ENCODE peak calls at places on chromosome 20, in six cellular contexts. E, D, Q, Y, Z and X are unnamed samples.

GRCh38 chr20:1491891-1492642 is 847 bp upstream of the SIRPB2 start:
- DNase-seq in Y (no peak), E (no peak), Q (no peak), D (no peak), Z (no peak), X (no peak)

GRCh38 chr20:40811660-40812414 is 122.8 kb upstream of the MAFB start:
- DNase-seq in Z (no peak), Q (no peak), E (no peak), Y (no peak), D (peak), X (no peak)

GRCh38 chr20:35604444-35604750 is 11.2 kb upstream of the SPAG4 start:
- DNase-seq in Z (no peak), D (peak), E (no peak), Q (no peak), Y (no peak), X (peak)

GRCh38 chr20:48721324-48722001 is 106.3 kb downstream of the PREX1 start:
- DNase-seq in D (no peak), Z (no peak), Q (no peak), Y (no peak), E (no peak), X (peak)

GRCh38 chr20:60206259-60206658 is 248.0 kb downstream of the CDH26 start:
- DNase-seq in Z (peak), Q (peak), D (peak), E (peak), Y (no peak), X (peak)

GRCh38 chr20:49597825-49598395 is 30.0 kb upstream of the PTGIS start:
- DNase-seq in E (no peak), Z (no peak), Q (no peak), D (no peak), Y (no peak), X (no peak)

GRCh38 chr20:5135363-5136012 is 8.7 kb downstream of the CDS2 start:
- DNase-seq in Y (no peak), D (no peak), E (no peak), Q (no peak), Z (no peak), X (no peak)

GRCh38 chr20:43983359-43983758 is 68.7 kb downstream of the TOX2 start:
- DNase-seq in D (peak), Z (peak), Y (no peak), E (no peak), Q (no peak), X (peak)

GRCh38 chr20:38723069-38723981 is 961 bp upstream of the SLC32A1 start:
- DNase-seq in Z (no peak), D (peak), E (no peak), Q (peak), Y (no peak), X (no peak)

GRCh38 chr20:10812738-10813327 is 139.0 kb upstream of the JAG1 start:
- DNase-seq in D (no peak), Y (no peak), E (peak), Q (no peak), Z (no peak), X (no peak)

GRCh38 chr20:58797371-58798050 is 53.2 kb downstream of the GNAS-AS1 start:
- DNase-seq in Y (no peak), Q (no peak), D (no peak), E (no peak), Z (no peak), X (no peak)

GRCh38 chr20:39242614-39243013 is 280.5 kb downstream of the DHX35 start:
- DNase-seq in E (no peak), Z (no peak), Q (no peak), Y (no peak), D (no peak), X (no peak)

GRCh38 chr20:21125072-21125848 is 622 bp upstream of the KIZ start:
- DNase-seq in D (no peak), Y (peak), E (peak), Z (peak), Q (peak), X (no peak)

GRCh38 chr20:15902493-15902892 is 670.8 kb downstream of the KIF16B start:
- DNase-seq in Z (peak), Q (no peak), Y (no peak), D (peak), E (no peak), X (peak)

GRCh38 chr20:208937-209566 is 18.0 kb upstream of the DEFB129 start:
- DNase-seq in Y (peak), Q (peak), Z (peak), D (no peak), E (peak), X (peak)

GRCh38 chr20:9886227-9886626 is 47.4 kb upstream of the PAK5 start:
- DNase-seq in Q (peak), Y (no peak), Z (no peak), D (no peak), E (no peak), X (no peak)

GRCh38 chr20:51034988-51035656 is 12.2 kb upstream of the KCNG1 start:
- DNase-seq in E (no peak), Y (no peak), Z (no peak), Q (no peak), D (no peak), X (no peak)

GRCh38 chr20:18284805-18285533 is 3.4 kb upstream of the ZNF133 start:
- DNase-seq in D (no peak), Z (no peak), E (no peak), Q (no peak), Y (no peak), X (peak)

GRCh38 chr20:53127027-53127426 is 154.9 kb downstream of the TSHZ2 start:
- DNase-seq in Q (no peak), Z (no peak), D (no peak), E (no peak), Y (no peak), X (no peak)

GRCh38 chr20:57476641-57477461 is 48.1 kb downstream of the CTCFL start:
- DNase-seq in Y (no peak), D (no peak), Z (no peak), E (no peak), Q (no peak), X (no peak)

GRCh38 chr20:43937586-43937985 is 22.9 kb downstream of the TOX2 start:
- DNase-seq in Y (no peak), E (no peak), Q (peak), Z (no peak), D (no peak), X (no peak)

GRCh38 chr20:25251558-25251957 is 3.7 kb downstream of the PYGB start:
- DNase-seq in D (no peak), Q (no peak), Z (no peak), E (peak), Y (no peak), X (no peak)

GRCh38 chr20:61426361-61426760 is 174.3 kb downstream of the CDH4 start:
- DNase-seq in Z (no peak), D (no peak), Q (peak), Y (no peak), E (no peak), X (no peak)

GRCh38 chr20:42219005-42219404 is 600.8 kb upstream of the CHD6 start:
- DNase-seq in Z (no peak), Y (no peak), D (no peak), Q (no peak), E (no peak), X (no peak)

GRCh38 chr20:1876217-1876921 is 18.8 kb upstream of the SIRPA start:
- DNase-seq in D (no peak), Q (no peak), Z (no peak), Y (peak), E (no peak), X (no peak)

GRCh38 chr20:57977141-57977540 is 251.3 kb downstream of the ANKRD60 start:
- DNase-seq in Z (no peak), Y (no peak), Q (no peak), E (no peak), D (no peak), X (no peak)

GRCh38 chr20:5933802-5934436 is 16.4 kb downstream of the TRMT6 start:
- DNase-seq in E (no peak), Y (no peak), D (no peak), Q (no peak), Z (no peak), X (peak)

GRCh38 chr20:24406761-24407550 is 62.5 kb upstream of the SYNDIG1 start:
- DNase-seq in Z (peak), Y (no peak), D (peak), E (no peak), Q (peak), X (no peak)

GRCh38 chr20:5919634-5920544 is 30.4 kb downstream of the TRMT6 start:
- DNase-seq in D (no peak), Q (peak), Y (no peak), E (no peak), Z (no peak), X (no peak)

DNA sequence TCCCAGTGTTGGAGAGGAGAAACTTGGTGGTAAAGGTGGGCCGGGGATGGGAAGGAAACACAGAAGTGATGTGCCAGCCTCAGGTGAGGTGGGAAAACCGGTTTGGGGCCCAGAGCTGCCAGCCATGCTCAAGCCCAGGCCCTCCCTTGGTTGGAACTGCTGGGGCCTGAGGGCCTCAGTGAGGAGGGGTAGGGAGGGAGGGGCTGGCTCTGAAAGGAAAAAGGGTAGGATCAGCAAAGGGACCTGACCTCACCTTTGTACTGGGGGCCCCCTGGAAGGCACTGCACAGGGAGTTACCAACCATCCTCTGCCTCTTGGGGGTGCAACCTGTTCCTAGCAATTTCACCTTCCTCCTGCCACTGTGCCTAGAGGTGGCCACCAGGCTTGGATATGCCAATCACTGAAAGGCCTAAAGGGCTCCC is 1.8 kb upstream of the SPEF1 start:
- DNase-seq in E (no peak), Z (no peak), Y (no peak), D (no peak), Q (no peak), X (no peak)
- H3K4me2 ChIP-seq in E (peak), Z (peak), Y (peak), D (no peak), Q (peak), X (peak)

DNA sequence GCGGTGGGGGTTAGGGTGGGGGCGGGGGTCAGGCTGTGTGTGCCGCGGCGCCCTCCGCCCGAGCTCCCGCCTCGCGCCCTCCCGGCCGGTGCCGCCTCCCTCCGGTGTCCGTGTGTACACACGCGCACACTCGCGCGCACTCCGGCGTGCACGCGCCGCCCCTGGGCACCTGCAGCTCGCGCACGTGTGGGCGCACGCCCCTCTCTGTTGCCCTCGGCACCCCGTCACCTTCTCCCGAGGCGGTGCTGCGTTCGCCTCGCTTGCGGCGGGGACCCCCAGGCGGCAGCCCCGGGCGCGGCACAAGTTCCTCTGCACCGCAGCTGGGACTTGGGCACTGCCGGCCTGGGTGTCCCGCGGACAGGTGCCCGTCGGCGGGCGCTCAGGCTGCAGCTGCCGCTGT is 525 bp downstream of the MACROD2 start:
- DNase-seq in D (peak), Z (no peak), Y (no peak), E (peak), Q (no peak), X (no peak)
- H3K4me2 ChIP-seq in D (peak), Z (no peak), Y (peak), E (peak), Q (peak), X (no peak)

GRCh38 chr20:23120936-23121765 is 35.0 kb upstream of the CD93 start:
- DNase-seq in D (no peak), E (no peak), Y (no peak), Q (no peak), Z (peak), X (no peak)

GRCh38 chr20:23118144-23118543 is 32.0 kb upstream of the CD93 start:
- DNase-seq in Q (no peak), Y (no peak), E (no peak), Z (no peak), D (no peak), X (no peak)

GRCh38 chr20:23120261-23120660 is 34.1 kb upstream of the CD93 start:
- DNase-seq in D (no peak), E (no peak), Z (no peak), Y (no peak), Q (no peak), X (no peak)

GRCh38 chr20:23118766-23119165 is 32.6 kb upstream of the CD93 start:
- DNase-seq in D (no peak), E (no peak), Z (no peak), Y (no peak), Q (no peak), X (no peak)

GRCh38 chr20:23119456-23120216 is 33.5 kb upstream of the CD93 start:
- DNase-seq in D (no peak), Q (no peak), Z (no peak), Y (no peak), E (no peak), X (no peak)
- H3K4me2 ChIP-seq in D (no peak), Q (no peak), Z (peak), Y (no peak), E (no peak), X (no peak)

GRCh38 chr20:37188787-37189186 is 9.4 kb upstream of the MROH8 start:
- DNase-seq in D (no peak), E (no peak), Q (no peak), Z (no peak), Y (no peak), X (no peak)

GRCh38 chr20:37193226-37193625 is 13.9 kb upstream of the MROH8 start:
- DNase-seq in Z (no peak), Q (no peak), D (no peak), Y (no peak), E (no peak), X (no peak)

GRCh38 chr20:37192137-37192854 is 12.9 kb upstream of the MROH8 start:
- DNase-seq in D (peak), E (peak), Y (peak), Z (peak), Q (peak), X (peak)

GRCh38 chr20:37189617-37190016 is 10.3 kb upstream of the MROH8 start:
- DNase-seq in D (no peak), Y (no peak), Q (no peak), E (no peak), Z (no peak), X (peak)

DNA sequence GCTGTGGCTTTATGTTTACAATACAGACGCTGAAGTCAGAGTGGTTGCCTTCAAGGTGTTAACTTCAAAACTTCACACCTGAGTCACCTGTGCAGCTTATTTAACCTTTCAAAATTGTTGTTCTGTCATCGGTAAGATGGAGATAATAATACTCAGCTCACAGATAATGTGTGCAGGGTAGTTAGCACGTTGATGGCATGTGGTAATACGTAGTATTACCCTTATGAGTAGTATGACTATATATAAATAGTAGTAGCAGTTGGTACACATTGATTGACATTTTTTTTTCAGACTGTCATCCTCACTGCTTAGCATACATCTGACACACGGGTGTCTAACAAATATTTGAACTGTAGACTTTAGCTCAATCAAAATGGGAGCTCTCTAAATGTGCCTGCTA is 11.0 kb upstream of the MROH8 start:
- DNase-seq in Q (no peak), Z (no peak), D (no peak), E (no peak), Y (no peak), X (no peak)
- H3K4me2 ChIP-seq in Q (no peak), Z (no peak), D (no peak), E (no peak), Y (no peak), X (no peak)

GRCh38 chr20:62595069-62595468 is 47.2 kb upstream of the SLCO4A1 start:
- DNase-seq in D (no peak), Y (no peak), Z (no peak), Q (no peak), E (no peak), X (no peak)
- H3K4me2 ChIP-seq in D (no peak), Y (no peak), Z (no peak), Q (no peak), E (no peak), X (no peak)

DNA sequence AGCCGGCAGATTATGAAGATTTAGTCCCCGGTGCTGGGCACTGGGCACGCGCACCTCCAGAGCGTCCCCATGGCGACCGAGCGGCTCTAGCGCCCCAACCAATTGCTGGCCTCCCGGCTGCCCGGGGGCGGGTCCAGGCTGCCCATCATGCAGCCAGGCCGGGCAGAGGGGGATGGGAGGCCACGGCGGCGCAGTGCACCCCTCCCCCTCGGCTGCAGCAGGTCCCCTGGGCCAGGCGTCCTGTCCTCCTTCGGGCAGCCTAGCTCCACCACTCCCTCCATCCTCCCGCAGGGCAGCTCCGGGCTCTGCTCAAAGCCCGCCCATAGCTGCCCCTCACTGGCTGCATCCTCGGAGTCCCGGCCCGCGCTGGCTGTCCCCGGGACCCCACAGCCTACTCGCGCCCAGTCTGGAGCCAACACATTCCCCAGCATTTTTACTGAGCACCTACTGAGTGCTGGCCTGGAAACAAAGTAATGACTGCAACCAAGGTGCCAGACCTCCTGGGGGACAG is 99.4 kb downstream of the ASXL1 start:
- DNase-seq in Z (no peak), Q (peak), Y (no peak), D (peak), E (peak), X (no peak)
- H3K4me2 ChIP-seq in Z (no peak), Q (peak), Y (no peak), D (peak), E (peak), X (peak)

DNA sequence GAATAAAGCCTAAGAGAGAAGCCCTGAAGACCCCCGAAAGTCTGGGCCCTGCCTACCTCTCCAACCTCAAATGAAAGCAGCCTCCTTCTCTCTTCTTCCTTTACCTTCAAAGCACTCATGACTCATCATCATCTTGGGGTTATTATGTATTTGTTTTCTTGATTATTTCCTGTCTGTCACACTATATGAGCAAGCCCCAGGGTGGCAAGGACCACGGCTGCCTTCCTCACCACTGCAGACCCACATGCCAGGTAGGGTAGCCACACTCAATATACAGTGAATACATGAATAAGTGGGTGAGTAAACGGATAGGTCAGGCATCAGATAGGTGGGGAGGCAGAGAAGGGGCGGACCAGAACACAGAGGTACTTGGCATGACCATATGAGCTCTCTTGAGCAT is 8.8 kb downstream of the WFDC3 start:
- DNase-seq in Y (peak), D (no peak), Z (no peak), E (no peak), Q (no peak), X (no peak)
- H3K4me2 ChIP-seq in Y (peak), D (no peak), Z (no peak), E (no peak), Q (no peak), X (no peak)

DNA sequence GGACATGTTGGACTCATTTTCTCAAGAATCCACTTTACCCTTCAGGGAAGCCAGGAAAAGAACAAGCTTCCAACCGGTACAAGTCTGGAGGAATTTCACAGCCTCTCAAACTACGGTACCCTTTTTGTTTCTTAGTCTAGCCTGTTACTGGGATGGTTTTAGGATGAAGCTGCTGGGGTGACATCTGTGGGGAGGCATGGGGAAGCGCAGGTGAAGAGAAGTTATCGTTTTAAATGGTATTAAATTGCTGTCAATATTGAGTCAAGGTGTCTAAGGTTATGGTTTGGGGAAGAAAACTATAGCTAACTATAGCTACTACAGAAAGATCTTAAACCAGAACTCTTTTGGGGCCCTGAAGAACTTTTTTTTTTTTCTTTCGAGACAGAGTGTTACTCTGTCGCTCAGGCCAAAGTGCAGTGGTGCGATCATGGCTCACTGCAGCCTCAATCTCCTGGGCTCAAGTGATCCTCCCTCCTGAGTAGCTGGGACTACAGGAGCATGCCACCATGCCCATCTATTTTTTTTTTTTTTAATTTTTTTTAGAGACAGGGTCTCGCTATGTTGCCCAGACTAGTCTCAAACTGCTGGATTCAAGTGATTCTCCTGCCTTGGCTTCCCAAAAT is 128.7 kb downstream of the RIN2 start:
- DNase-seq in E (peak), Y (no peak), Q (peak), D (no peak), Z (no peak), X (no peak)
- H3K4me2 ChIP-seq in E (peak), Y (peak), Q (peak), D (no peak), Z (no peak), X (no peak)